ENCODE peak calls at places on chromosomes 6 and 20, in ten cellular contexts. One of them, this sample, is unnamed.

GRCh38 chr6:157236040-157236725 is 87.1 kb downstream of the TMEM242 start:
- DNase-seq in Peyer's patch: peak
- DNase-seq in MM.1S: no peak
- DNase-seq in upper lobe of right lung: no peak
- DNase-seq in fibroblast of villous mesenchyme: no peak
- DNase-seq in WERI-Rb-1: no peak
- DNase-seq in RWPE1: no peak
- DNase-seq in cardiac fibroblast: no peak
- DNase-seq in AG09319: no peak
- DNase-seq in astrocyte of the spinal cord: no peak
- DNase-seq in this sample: peak

GRCh38 chr6:32073066-32073465 is 34.9 kb downstream of the CYP21A2 start:
- DNase-seq in AG09319: no peak
- DNase-seq in WERI-Rb-1: no peak
- DNase-seq in fibroblast of villous mesenchyme: no peak
- DNase-seq in MM.1S: no peak
- DNase-seq in RWPE1: no peak
- DNase-seq in cardiac fibroblast: no peak
- DNase-seq in Peyer's patch: no peak
- DNase-seq in astrocyte of the spinal cord: no peak
- DNase-seq in upper lobe of right lung: no peak
- DNase-seq in this sample: no peak

GRCh38 chr6:34300332-34300751 is 51.5 kb upstream of the SMIM29 start:
- DNase-seq in cardiac fibroblast: no peak
- DNase-seq in astrocyte of the spinal cord: no peak
- DNase-seq in WERI-Rb-1: no peak
- DNase-seq in upper lobe of right lung: no peak
- DNase-seq in Peyer's patch: no peak
- DNase-seq in RWPE1: no peak
- DNase-seq in MM.1S: no peak
- DNase-seq in fibroblast of villous mesenchyme: no peak
- DNase-seq in AG09319: no peak
- DNase-seq in this sample: no peak

GRCh38 chr6:129685640-129686031 is 24.3 kb downstream of the ARHGAP18 start:
- DNase-seq in MM.1S: no peak
- DNase-seq in RWPE1: no peak
- DNase-seq in Peyer's patch: no peak
- DNase-seq in fibroblast of villous mesenchyme: no peak
- DNase-seq in astrocyte of the spinal cord: no peak
- DNase-seq in AG09319: no peak
- DNase-seq in upper lobe of right lung: no peak
- DNase-seq in WERI-Rb-1: no peak
- DNase-seq in cardiac fibroblast: no peak
- DNase-seq in this sample: no peak

GRCh38 chr20:55745840-55746239 is 259.5 kb downstream of the CBLN4 start:
- DNase-seq in fibroblast of villous mesenchyme: no peak
- DNase-seq in Peyer's patch: no peak
- DNase-seq in cardiac fibroblast: no peak
- DNase-seq in upper lobe of right lung: no peak
- DNase-seq in astrocyte of the spinal cord: no peak
- DNase-seq in WERI-Rb-1: no peak
- DNase-seq in AG09319: no peak
- DNase-seq in MM.1S: no peak
- DNase-seq in RWPE1: no peak
- DNase-seq in this sample: no peak

GRCh38 chr6:123240626-123241025 is 244.6 kb downstream of the CLVS2 start:
- DNase-seq in AG09319: no peak
- DNase-seq in upper lobe of right lung: no peak
- DNase-seq in WERI-Rb-1: no peak
- DNase-seq in astrocyte of the spinal cord: no peak
- DNase-seq in Peyer's patch: no peak
- DNase-seq in RWPE1: no peak
- DNase-seq in cardiac fibroblast: no peak
- DNase-seq in MM.1S: no peak
- DNase-seq in fibroblast of villous mesenchyme: no peak
- DNase-seq in this sample: no peak

GRCh38 chr6:23349521-23350147 is 776.4 kb upstream of the NRSN1 start:
- DNase-seq in MM.1S: no peak
- DNase-seq in RWPE1: peak
- DNase-seq in AG09319: peak
- DNase-seq in upper lobe of right lung: no peak
- DNase-seq in Peyer's patch: no peak
- DNase-seq in WERI-Rb-1: no peak
- DNase-seq in fibroblast of villous mesenchyme: peak
- DNase-seq in cardiac fibroblast: peak
- DNase-seq in astrocyte of the spinal cord: peak
- DNase-seq in this sample: no peak

GRCh38 chr20:50731930-50732690 is 730 bp downstream of the PARD6B start:
- DNase-seq in upper lobe of right lung: no peak
- DNase-seq in AG09319: no peak
- DNase-seq in Peyer's patch: no peak
- DNase-seq in WERI-Rb-1: peak
- DNase-seq in RWPE1: peak
- DNase-seq in fibroblast of villous mesenchyme: no peak
- DNase-seq in MM.1S: peak
- DNase-seq in cardiac fibroblast: no peak
- DNase-seq in astrocyte of the spinal cord: no peak
- DNase-seq in this sample: no peak

GRCh38 chr20:41222703-41223102 is 85.4 kb downstream of the PLCG1 start:
- DNase-seq in WERI-Rb-1: no peak
- DNase-seq in upper lobe of right lung: no peak
- DNase-seq in MM.1S: no peak
- DNase-seq in astrocyte of the spinal cord: peak
- DNase-seq in cardiac fibroblast: peak
- DNase-seq in Peyer's patch: no peak
- DNase-seq in fibroblast of villous mesenchyme: peak
- DNase-seq in AG09319: no peak
- DNase-seq in RWPE1: no peak
- DNase-seq in this sample: no peak

GRCh38 chr20:47790032-47790965 is 5.0 kb upstream of the SULF2 start:
- DNase-seq in upper lobe of right lung: no peak
- DNase-seq in astrocyte of the spinal cord: peak
- DNase-seq in RWPE1: peak
- DNase-seq in Peyer's patch: no peak
- DNase-seq in AG09319: peak
- DNase-seq in fibroblast of villous mesenchyme: peak
- DNase-seq in cardiac fibroblast: peak
- DNase-seq in MM.1S: no peak
- DNase-seq in WERI-Rb-1: no peak
- DNase-seq in this sample: no peak

GRCh38 chr6:116246089-116246488 is 7.8 kb downstream of the TSPYL4 start:
- DNase-seq in Peyer's patch: no peak
- DNase-seq in upper lobe of right lung: no peak
- DNase-seq in MM.1S: no peak
- DNase-seq in AG09319: no peak
- DNase-seq in RWPE1: no peak
- DNase-seq in WERI-Rb-1: no peak
- DNase-seq in astrocyte of the spinal cord: peak
- DNase-seq in cardiac fibroblast: peak
- DNase-seq in fibroblast of villous mesenchyme: peak
- DNase-seq in this sample: no peak

GRCh38 chr20:51309128-51309527 is 233.4 kb downstream of the NFATC2 start:
- DNase-seq in cardiac fibroblast: no peak
- DNase-seq in upper lobe of right lung: no peak
- DNase-seq in WERI-Rb-1: no peak
- DNase-seq in RWPE1: no peak
- DNase-seq in AG09319: no peak
- DNase-seq in fibroblast of villous mesenchyme: no peak
- DNase-seq in MM.1S: no peak
- DNase-seq in astrocyte of the spinal cord: no peak
- DNase-seq in Peyer's patch: no peak
- DNase-seq in this sample: no peak

GRCh38 chr6:116059713-116060571 is 749 bp downstream of the FRK start:
- DNase-seq in upper lobe of right lung: peak
- DNase-seq in WERI-Rb-1: no peak
- DNase-seq in MM.1S: peak
- DNase-seq in astrocyte of the spinal cord: peak
- DNase-seq in Peyer's patch: peak
- DNase-seq in AG09319: no peak
- DNase-seq in fibroblast of villous mesenchyme: peak
- DNase-seq in RWPE1: peak
- DNase-seq in cardiac fibroblast: peak
- DNase-seq in this sample: peak

DNA sequence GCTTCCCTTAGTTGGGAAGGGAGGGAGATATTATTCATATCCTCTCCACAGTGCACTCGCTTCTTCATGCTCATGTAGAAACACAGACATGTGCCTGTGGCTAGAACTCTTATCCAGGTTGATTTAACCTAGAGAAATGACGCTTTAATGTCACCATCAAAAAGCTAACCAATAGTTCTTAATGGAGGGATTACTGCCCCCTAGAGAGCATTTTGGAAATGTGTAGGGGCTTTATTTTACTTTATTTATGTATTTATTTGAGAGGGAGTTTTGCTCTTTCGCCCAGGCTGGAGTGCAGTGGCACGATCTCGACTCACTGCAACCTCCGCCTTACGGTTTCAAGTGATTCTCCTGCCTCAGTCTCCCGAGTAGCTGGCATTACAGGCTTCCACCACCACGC is 229.6 kb downstream of the SOD2 start:
- DNase-seq in WERI-Rb-1: no peak
- DNase-seq in AG09319: no peak
- DNase-seq in astrocyte of the spinal cord: no peak
- DNase-seq in cardiac fibroblast: peak
- DNase-seq in MM.1S: peak
- DNase-seq in RWPE1: no peak
- DNase-seq in upper lobe of right lung: no peak
- DNase-seq in Peyer's patch: no peak
- DNase-seq in fibroblast of villous mesenchyme: peak
- DNase-seq in this sample: no peak
- TF ChIP-seq CTCF in WERI-Rb-1: peak
- TF ChIP-seq CTCF in AG09319: peak
- TF ChIP-seq CTCF in astrocyte of the spinal cord: no peak
- TF ChIP-seq CTCF in cardiac fibroblast: peak
- TF ChIP-seq CTCF in MM.1S: no peak
- TF ChIP-seq CTCF in RWPE1: no peak
- TF ChIP-seq CTCF in upper lobe of right lung: peak
- TF ChIP-seq CTCF in Peyer's patch: no peak
- TF ChIP-seq CTCF in fibroblast of villous mesenchyme: peak
- TF ChIP-seq CTCF in this sample: peak

GRCh38 chr6:83859410-83860346 is at the start of gene CYB5R4:
- DNase-seq in RWPE1: peak
- DNase-seq in AG09319: peak
- DNase-seq in MM.1S: peak
- DNase-seq in Peyer's patch: peak
- DNase-seq in WERI-Rb-1: peak
- DNase-seq in astrocyte of the spinal cord: peak
- DNase-seq in fibroblast of villous mesenchyme: peak
- DNase-seq in upper lobe of right lung: peak
- DNase-seq in cardiac fibroblast: peak
- DNase-seq in this sample: peak
- TF ChIP-seq CTCF in RWPE1: peak
- TF ChIP-seq CTCF in AG09319: peak
- TF ChIP-seq CTCF in MM.1S: peak
- TF ChIP-seq CTCF in Peyer's patch: peak
- TF ChIP-seq CTCF in WERI-Rb-1: peak
- TF ChIP-seq CTCF in astrocyte of the spinal cord: peak
- TF ChIP-seq CTCF in fibroblast of villous mesenchyme: peak
- TF ChIP-seq CTCF in upper lobe of right lung: peak
- TF ChIP-seq CTCF in cardiac fibroblast: peak
- TF ChIP-seq CTCF in this sample: peak

GRCh38 chr6:127147576-127147975 is 29.1 kb downstream of the RSPO3 start:
- DNase-seq in upper lobe of right lung: no peak
- DNase-seq in cardiac fibroblast: no peak
- DNase-seq in RWPE1: no peak
- DNase-seq in astrocyte of the spinal cord: no peak
- DNase-seq in WERI-Rb-1: no peak
- DNase-seq in MM.1S: no peak
- DNase-seq in AG09319: no peak
- DNase-seq in Peyer's patch: no peak
- DNase-seq in fibroblast of villous mesenchyme: no peak
- DNase-seq in this sample: no peak
- TF ChIP-seq CTCF in upper lobe of right lung: no peak
- TF ChIP-seq CTCF in cardiac fibroblast: no peak
- TF ChIP-seq CTCF in RWPE1: no peak
- TF ChIP-seq CTCF in astrocyte of the spinal cord: no peak
- TF ChIP-seq CTCF in WERI-Rb-1: no peak
- TF ChIP-seq CTCF in MM.1S: no peak
- TF ChIP-seq CTCF in AG09319: no peak
- TF ChIP-seq CTCF in Peyer's patch: no peak
- TF ChIP-seq CTCF in fibroblast of villous mesenchyme: no peak
- TF ChIP-seq CTCF in this sample: no peak

GRCh38 chr20:1417273-1417672 is 24.4 kb upstream of the FKBP1A start:
- DNase-seq in astrocyte of the spinal cord: peak
- DNase-seq in fibroblast of villous mesenchyme: peak
- DNase-seq in RWPE1: peak
- DNase-seq in cardiac fibroblast: peak
- DNase-seq in MM.1S: no peak
- DNase-seq in upper lobe of right lung: no peak
- DNase-seq in AG09319: no peak
- DNase-seq in Peyer's patch: no peak
- DNase-seq in WERI-Rb-1: peak
- DNase-seq in this sample: no peak

GRCh38 chr20:1415667-1416468 is 23.0 kb upstream of the FKBP1A start:
- DNase-seq in fibroblast of villous mesenchyme: peak
- DNase-seq in upper lobe of right lung: no peak
- DNase-seq in cardiac fibroblast: peak
- DNase-seq in astrocyte of the spinal cord: peak
- DNase-seq in MM.1S: no peak
- DNase-seq in RWPE1: peak
- DNase-seq in AG09319: peak
- DNase-seq in Peyer's patch: peak
- DNase-seq in WERI-Rb-1: no peak
- DNase-seq in this sample: no peak

GRCh38 chr20:1420066-1420465 is 27.2 kb upstream of the FKBP1A start:
- DNase-seq in AG09319: no peak
- DNase-seq in MM.1S: no peak
- DNase-seq in RWPE1: no peak
- DNase-seq in Peyer's patch: no peak
- DNase-seq in cardiac fibroblast: no peak
- DNase-seq in fibroblast of villous mesenchyme: no peak
- DNase-seq in WERI-Rb-1: no peak
- DNase-seq in upper lobe of right lung: no peak
- DNase-seq in astrocyte of the spinal cord: no peak
- DNase-seq in this sample: no peak

GRCh38 chr20:1417790-1418189 is 24.9 kb upstream of the FKBP1A start:
- DNase-seq in Peyer's patch: no peak
- DNase-seq in upper lobe of right lung: no peak
- DNase-seq in fibroblast of villous mesenchyme: no peak
- DNase-seq in astrocyte of the spinal cord: no peak
- DNase-seq in WERI-Rb-1: no peak
- DNase-seq in MM.1S: no peak
- DNase-seq in RWPE1: no peak
- DNase-seq in AG09319: no peak
- DNase-seq in cardiac fibroblast: no peak
- DNase-seq in this sample: no peak

DNA sequence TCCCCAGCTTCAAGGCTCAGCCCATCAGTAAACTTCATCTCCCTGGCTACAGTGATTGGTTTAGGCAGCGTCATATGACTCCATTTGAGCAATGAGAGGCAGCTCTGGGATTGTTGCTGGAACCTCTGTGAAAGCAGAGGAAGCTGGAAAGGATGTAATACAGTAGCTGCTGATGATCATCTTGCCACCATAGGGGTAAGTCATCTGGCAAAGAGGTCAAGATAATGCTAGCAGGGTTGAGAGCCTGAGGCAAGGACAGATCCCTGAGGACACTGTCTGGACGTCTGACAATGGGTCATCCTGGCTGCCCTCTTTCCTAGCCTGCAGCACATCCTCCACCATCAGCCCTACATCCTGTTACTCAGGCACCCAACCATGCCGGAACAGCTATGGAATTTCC is 25.5 kb upstream of the FKBP1A start:
- DNase-seq in RWPE1: peak
- DNase-seq in MM.1S: no peak
- DNase-seq in fibroblast of villous mesenchyme: peak
- DNase-seq in astrocyte of the spinal cord: no peak
- DNase-seq in AG09319: no peak
- DNase-seq in cardiac fibroblast: peak
- DNase-seq in WERI-Rb-1: no peak
- DNase-seq in upper lobe of right lung: no peak
- DNase-seq in Peyer's patch: no peak
- DNase-seq in this sample: no peak
- TF ChIP-seq CTCF in RWPE1: no peak
- TF ChIP-seq CTCF in MM.1S: no peak
- TF ChIP-seq CTCF in fibroblast of villous mesenchyme: no peak
- TF ChIP-seq CTCF in astrocyte of the spinal cord: no peak
- TF ChIP-seq CTCF in AG09319: no peak
- TF ChIP-seq CTCF in cardiac fibroblast: no peak
- TF ChIP-seq CTCF in WERI-Rb-1: no peak
- TF ChIP-seq CTCF in upper lobe of right lung: no peak
- TF ChIP-seq CTCF in Peyer's patch: no peak
- TF ChIP-seq CTCF in this sample: no peak

This sample was measured in GM13977.